ENCODE peak calls at places on chromosomes 11 and 22, in nine cellular contexts. One of them, this sample, is unnamed.

GRCh38 chr11:104776501-104777170 is 121.6 kb downstream of the CASP12 start:
- DNase-seq in cardiac muscle cell: no peak
- DNase-seq in esophagus muscularis mucosa: no peak
- DNase-seq in transverse colon: no peak
- DNase-seq in IMR-90: peak; percentile 36
- DNase-seq in mucosa of descending colon: no peak
- DNase-seq in SJSA1: no peak
- DNase-seq in adrenal gland: no peak
- DNase-seq in CD4-positive, alpha-beta memory T cell: no peak
- DNase-seq in this sample: no peak

GRCh38 chr11:73308963-73309960 is 1.2 kb downstream of the ARHGEF17 start:
- DNase-seq in esophagus muscularis mucosa: peak; percentile 96
- DNase-seq in SJSA1: peak; percentile 94
- DNase-seq in IMR-90: peak; percentile 96
- DNase-seq in transverse colon: peak; percentile 84
- DNase-seq in cardiac muscle cell: peak; percentile 99
- DNase-seq in mucosa of descending colon: peak; percentile 86
- DNase-seq in CD4-positive, alpha-beta memory T cell: no peak
- DNase-seq in adrenal gland: peak; percentile 74
- DNase-seq in this sample: peak; percentile 94

GRCh38 chr11:134725939-134726639 is 314.0 kb upstream of the B3GAT1 start:
- DNase-seq in CD4-positive, alpha-beta memory T cell: no peak
- DNase-seq in IMR-90: no peak
- DNase-seq in SJSA1: no peak
- DNase-seq in transverse colon: peak; percentile 24
- DNase-seq in adrenal gland: no peak
- DNase-seq in esophagus muscularis mucosa: no peak
- DNase-seq in mucosa of descending colon: peak; percentile 60
- DNase-seq in cardiac muscle cell: no peak
- DNase-seq in this sample: no peak

GRCh38 chr22:31995807-31996206 is 47.3 kb upstream of the SLC5A1 start:
- DNase-seq in SJSA1: no peak
- DNase-seq in CD4-positive, alpha-beta memory T cell: no peak
- DNase-seq in IMR-90: no peak
- DNase-seq in adrenal gland: no peak
- DNase-seq in mucosa of descending colon: no peak
- DNase-seq in cardiac muscle cell: no peak
- DNase-seq in esophagus muscularis mucosa: no peak
- DNase-seq in transverse colon: no peak
- DNase-seq in this sample: no peak

GRCh38 chr22:39283312-39284141 is 35.9 kb downstream of the RPL3 start:
- DNase-seq in cardiac muscle cell: peak; percentile 69
- DNase-seq in adrenal gland: peak; percentile 79
- DNase-seq in transverse colon: peak; percentile 25
- DNase-seq in mucosa of descending colon: no peak
- DNase-seq in IMR-90: peak; percentile 26
- DNase-seq in CD4-positive, alpha-beta memory T cell: no peak
- DNase-seq in esophagus muscularis mucosa: no peak
- DNase-seq in SJSA1: peak; percentile 80
- DNase-seq in this sample: peak; percentile 80

GRCh38 chr22:26888887-26889286 is 231.5 kb downstream of the MIAT start:
- DNase-seq in IMR-90: peak; percentile 5
- DNase-seq in SJSA1: no peak
- DNase-seq in esophagus muscularis mucosa: no peak
- DNase-seq in mucosa of descending colon: no peak
- DNase-seq in adrenal gland: no peak
- DNase-seq in cardiac muscle cell: no peak
- DNase-seq in transverse colon: no peak
- DNase-seq in CD4-positive, alpha-beta memory T cell: no peak
- DNase-seq in this sample: no peak

GRCh38 chr11:126336646-126337045 is 18.8 kb upstream of the ST3GAL4 start:
- DNase-seq in CD4-positive, alpha-beta memory T cell: no peak
- DNase-seq in adrenal gland: no peak
- DNase-seq in transverse colon: no peak
- DNase-seq in esophagus muscularis mucosa: no peak
- DNase-seq in IMR-90: no peak
- DNase-seq in SJSA1: no peak
- DNase-seq in cardiac muscle cell: peak; percentile 64
- DNase-seq in mucosa of descending colon: no peak
- DNase-seq in this sample: no peak

GRCh38 chr22:33579448-33580093 is 340.7 kb downstream of the LARGE1 start:
- DNase-seq in esophagus muscularis mucosa: no peak
- DNase-seq in adrenal gland: peak; percentile 82
- DNase-seq in SJSA1: peak; percentile 64
- DNase-seq in IMR-90: peak; percentile 38
- DNase-seq in mucosa of descending colon: peak; percentile 52
- DNase-seq in CD4-positive, alpha-beta memory T cell: no peak
- DNase-seq in transverse colon: peak; percentile 69
- DNase-seq in cardiac muscle cell: peak; percentile 53
- DNase-seq in this sample: peak; percentile 73

GRCh38 chr11:56968524-56968923 is 20.2 kb upstream of the OR5AK2 start:
- DNase-seq in esophagus muscularis mucosa: no peak
- DNase-seq in transverse colon: no peak
- DNase-seq in IMR-90: no peak
- DNase-seq in CD4-positive, alpha-beta memory T cell: no peak
- DNase-seq in adrenal gland: no peak
- DNase-seq in cardiac muscle cell: no peak
- DNase-seq in SJSA1: no peak
- DNase-seq in mucosa of descending colon: peak; percentile 21
- DNase-seq in this sample: no peak

GRCh38 chr11:16989554-16989953 is 24.7 kb downstream of the PLEKHA7 start:
- DNase-seq in transverse colon: no peak
- DNase-seq in adrenal gland: no peak
- DNase-seq in cardiac muscle cell: no peak
- DNase-seq in CD4-positive, alpha-beta memory T cell: no peak
- DNase-seq in esophagus muscularis mucosa: no peak
- DNase-seq in SJSA1: no peak
- DNase-seq in mucosa of descending colon: no peak
- DNase-seq in IMR-90: no peak
- DNase-seq in this sample: no peak

GRCh38 chr11:124915541-124916369 is 3.3 kb upstream of the HEPN1 start:
- DNase-seq in esophagus muscularis mucosa: no peak
- DNase-seq in CD4-positive, alpha-beta memory T cell: no peak
- DNase-seq in mucosa of descending colon: no peak
- DNase-seq in transverse colon: no peak
- DNase-seq in IMR-90: peak; percentile 80
- DNase-seq in adrenal gland: no peak
- DNase-seq in cardiac muscle cell: peak; percentile 25
- DNase-seq in SJSA1: no peak
- DNase-seq in this sample: no peak

GRCh38 chr11:83272627-83273026 is 13.5 kb downstream of the CCDC90B start:
- DNase-seq in esophagus muscularis mucosa: no peak
- DNase-seq in IMR-90: peak; percentile 82
- DNase-seq in mucosa of descending colon: no peak
- DNase-seq in cardiac muscle cell: peak; percentile 34
- DNase-seq in CD4-positive, alpha-beta memory T cell: no peak
- DNase-seq in adrenal gland: no peak
- DNase-seq in SJSA1: no peak
- DNase-seq in transverse colon: no peak
- DNase-seq in this sample: no peak

GRCh38 chr11:112635338-112635737 is 325.9 kb upstream of the NCAM1 start:
- DNase-seq in SJSA1: no peak
- DNase-seq in adrenal gland: no peak
- DNase-seq in CD4-positive, alpha-beta memory T cell: no peak
- DNase-seq in esophagus muscularis mucosa: no peak
- DNase-seq in cardiac muscle cell: no peak
- DNase-seq in transverse colon: no peak
- DNase-seq in IMR-90: no peak
- DNase-seq in mucosa of descending colon: no peak
- DNase-seq in this sample: no peak

GRCh38 chr22:37503850-37504249 is 15.4 kb downstream of the CARD10 start:
- DNase-seq in IMR-90: no peak
- DNase-seq in mucosa of descending colon: peak; percentile 72
- DNase-seq in adrenal gland: peak; percentile 93
- DNase-seq in SJSA1: no peak
- DNase-seq in esophagus muscularis mucosa: no peak
- DNase-seq in cardiac muscle cell: no peak
- DNase-seq in transverse colon: peak; percentile 73
- DNase-seq in CD4-positive, alpha-beta memory T cell: no peak
- DNase-seq in this sample: no peak

GRCh38 chr11:122038543-122038942 is 77.5 kb downstream of the BLID start:
- DNase-seq in esophagus muscularis mucosa: no peak
- DNase-seq in mucosa of descending colon: no peak
- DNase-seq in SJSA1: peak; percentile 41
- DNase-seq in cardiac muscle cell: peak; percentile 80
- DNase-seq in adrenal gland: no peak
- DNase-seq in IMR-90: peak; percentile 93
- DNase-seq in transverse colon: no peak
- DNase-seq in CD4-positive, alpha-beta memory T cell: no peak
- DNase-seq in this sample: no peak

GRCh38 chr11:78022397-78023396 is at the start of gene KCTD14:
- DNase-seq in CD4-positive, alpha-beta memory T cell: no peak
- DNase-seq in SJSA1: peak; percentile 51
- DNase-seq in transverse colon: peak; percentile 69
- DNase-seq in IMR-90: no peak
- DNase-seq in esophagus muscularis mucosa: no peak
- DNase-seq in cardiac muscle cell: peak; percentile 35
- DNase-seq in adrenal gland: peak; percentile 67
- DNase-seq in mucosa of descending colon: peak; percentile 77
- DNase-seq in this sample: no peak

GRCh38 chr11:39461065-39461464 is 1998.4 kb downstream of the LRRC4C start:
- DNase-seq in esophagus muscularis mucosa: no peak
- DNase-seq in adrenal gland: no peak
- DNase-seq in CD4-positive, alpha-beta memory T cell: no peak
- DNase-seq in mucosa of descending colon: no peak
- DNase-seq in IMR-90: no peak
- DNase-seq in transverse colon: no peak
- DNase-seq in cardiac muscle cell: no peak
- DNase-seq in SJSA1: no peak
- DNase-seq in this sample: no peak

GRCh38 chr22:42132457-42132856 is 1.8 kb upstream of the CYP2D6 start:
- DNase-seq in IMR-90: no peak
- DNase-seq in esophagus muscularis mucosa: no peak
- DNase-seq in adrenal gland: no peak
- DNase-seq in mucosa of descending colon: peak; percentile 22
- DNase-seq in transverse colon: no peak
- DNase-seq in cardiac muscle cell: no peak
- DNase-seq in CD4-positive, alpha-beta memory T cell: no peak
- DNase-seq in SJSA1: no peak
- DNase-seq in this sample: no peak

GRCh38 chr11:45677811-45678515 is 12.5 kb upstream of the CHST1 start:
- DNase-seq in esophagus muscularis mucosa: no peak
- DNase-seq in IMR-90: no peak
- DNase-seq in cardiac muscle cell: no peak
- DNase-seq in adrenal gland: no peak
- DNase-seq in CD4-positive, alpha-beta memory T cell: no peak
- DNase-seq in SJSA1: no peak
- DNase-seq in transverse colon: no peak
- DNase-seq in mucosa of descending colon: no peak
- DNase-seq in this sample: no peak

GRCh38 chr11:32422545-32422944 is 12.8 kb downstream of the WT1 start:
- DNase-seq in adrenal gland: no peak
- DNase-seq in SJSA1: no peak
- DNase-seq in mucosa of descending colon: no peak
- DNase-seq in CD4-positive, alpha-beta memory T cell: no peak
- DNase-seq in cardiac muscle cell: no peak
- DNase-seq in transverse colon: no peak
- DNase-seq in IMR-90: no peak
- DNase-seq in esophagus muscularis mucosa: no peak
- DNase-seq in this sample: no peak
- H3K4me1 ChIP-seq in adrenal gland: no peaks in the 10 kb centered on the region
- H3K4me1 ChIP-seq in SJSA1: no peaks in the 10 kb centered on the region
- H3K4me1 ChIP-seq in mucosa of descending colon: peaks cover 4% of the 10 kb centered on the region
- H3K4me1 ChIP-seq in CD4-positive, alpha-beta memory T cell: peaks cover 38% of the 10 kb centered on the region
- H3K4me1 ChIP-seq in cardiac muscle cell: peaks cover 14% of the 10 kb centered on the region
- H3K4me1 ChIP-seq in transverse colon: no peaks in the 10 kb centered on the region
- H3K4me1 ChIP-seq in IMR-90: no peaks in the 10 kb centered on the region
- H3K4me1 ChIP-seq in esophagus muscularis mucosa: peaks cover 22% of the 10 kb centered on the region
- H3K4me1 ChIP-seq in this sample: peaks cover 23% of the 10 kb centered on the region

GRCh38 chr11:2886191-2886894 is 768 bp upstream of the CDKN1C start:
- DNase-seq in cardiac muscle cell: peak; percentile 57
- DNase-seq in adrenal gland: peak; percentile 55
- DNase-seq in IMR-90: no peak
- DNase-seq in SJSA1: no peak
- DNase-seq in transverse colon: no peak
- DNase-seq in mucosa of descending colon: peak; percentile 65
- DNase-seq in esophagus muscularis mucosa: no peak
- DNase-seq in CD4-positive, alpha-beta memory T cell: no peak
- DNase-seq in this sample: no peak
- H3K4me3 ChIP-seq in cardiac muscle cell: peak overlapping the region; percentile 13
- H3K4me3 ChIP-seq in adrenal gland: peak overlapping the region; percentile 96
- H3K4me3 ChIP-seq in IMR-90: peak overlapping the region; percentile 29
- H3K4me3 ChIP-seq in SJSA1: no peak overlapping the region
- H3K4me3 ChIP-seq in transverse colon: peak overlapping the region; percentile 31
- H3K4me3 ChIP-seq in mucosa of descending colon: no peak overlapping the region
- H3K4me3 ChIP-seq in esophagus muscularis mucosa: peak overlapping the region; percentile 97
- H3K4me3 ChIP-seq in CD4-positive, alpha-beta memory T cell: no peak overlapping the region
- H3K4me3 ChIP-seq in this sample: peak overlapping the region; percentile 33

GRCh38 chr22:43234299-43234988 is 47.5 kb upstream of the TTLL12 start:
- DNase-seq in adrenal gland: no peak
- DNase-seq in IMR-90: no peak
- DNase-seq in transverse colon: no peak
- DNase-seq in SJSA1: no peak
- DNase-seq in mucosa of descending colon: no peak
- DNase-seq in cardiac muscle cell: no peak
- DNase-seq in esophagus muscularis mucosa: no peak
- DNase-seq in CD4-positive, alpha-beta memory T cell: no peak
- DNase-seq in this sample: no peak

GRCh38 chr22:43238526-43239006 is 51.6 kb upstream of the TTLL12 start:
- DNase-seq in cardiac muscle cell: no peak
- DNase-seq in esophagus muscularis mucosa: no peak
- DNase-seq in SJSA1: no peak
- DNase-seq in IMR-90: no peak
- DNase-seq in adrenal gland: no peak
- DNase-seq in CD4-positive, alpha-beta memory T cell: no peak
- DNase-seq in mucosa of descending colon: no peak
- DNase-seq in transverse colon: no peak
- DNase-seq in this sample: no peak

GRCh38 chr22:43235445-43236400 is 48.8 kb upstream of the TTLL12 start:
- DNase-seq in cardiac muscle cell: no peak
- DNase-seq in SJSA1: no peak
- DNase-seq in mucosa of descending colon: no peak
- DNase-seq in transverse colon: no peak
- DNase-seq in CD4-positive, alpha-beta memory T cell: no peak
- DNase-seq in IMR-90: no peak
- DNase-seq in adrenal gland: no peak
- DNase-seq in esophagus muscularis mucosa: no peak
- DNase-seq in this sample: no peak

GRCh38 chr22:43237280-43237679 is 50.3 kb upstream of the TTLL12 start:
- DNase-seq in transverse colon: no peak
- DNase-seq in SJSA1: no peak
- DNase-seq in esophagus muscularis mucosa: no peak
- DNase-seq in IMR-90: no peak
- DNase-seq in adrenal gland: peak; percentile 89
- DNase-seq in cardiac muscle cell: no peak
- DNase-seq in CD4-positive, alpha-beta memory T cell: no peak
- DNase-seq in mucosa of descending colon: no peak
- DNase-seq in this sample: no peak

GRCh38 chr22:43236401-43237166 is 49.6 kb upstream of the TTLL12 start:
- DNase-seq in esophagus muscularis mucosa: no peak
- DNase-seq in cardiac muscle cell: no peak
- DNase-seq in adrenal gland: peak; percentile 94
- DNase-seq in SJSA1: no peak
- DNase-seq in IMR-90: no peak
- DNase-seq in transverse colon: no peak
- DNase-seq in CD4-positive, alpha-beta memory T cell: no peak
- DNase-seq in mucosa of descending colon: no peak
- DNase-seq in this sample: no peak
- H3K4me1 ChIP-seq in esophagus muscularis mucosa: peaks cover 14% of the 10 kb centered on the region
- H3K4me1 ChIP-seq in cardiac muscle cell: peaks cover 27% of the 10 kb centered on the region
- H3K4me1 ChIP-seq in adrenal gland: peaks cover 27% of the 10 kb centered on the region
- H3K4me1 ChIP-seq in SJSA1: no peaks in the 10 kb centered on the region
- H3K4me1 ChIP-seq in IMR-90: no peaks in the 10 kb centered on the region
- H3K4me1 ChIP-seq in transverse colon: no peaks in the 10 kb centered on the region
- H3K4me1 ChIP-seq in CD4-positive, alpha-beta memory T cell: no peaks in the 10 kb centered on the region
- H3K4me1 ChIP-seq in mucosa of descending colon: no peaks in the 10 kb centered on the region
- H3K4me1 ChIP-seq in this sample: peaks cover 42% of the 10 kb centered on the region

GRCh38 chr11:3955299-3955665 is 99.8 kb downstream of the STIM1 start:
- DNase-seq in adrenal gland: no peak
- DNase-seq in transverse colon: no peak
- DNase-seq in esophagus muscularis mucosa: no peak
- DNase-seq in IMR-90: no peak
- DNase-seq in mucosa of descending colon: no peak
- DNase-seq in cardiac muscle cell: no peak
- DNase-seq in SJSA1: no peak
- DNase-seq in CD4-positive, alpha-beta memory T cell: no peak
- DNase-seq in this sample: no peak
- H3K4me3 ChIP-seq in adrenal gland: no peak overlapping the region
- H3K4me3 ChIP-seq in transverse colon: no peak overlapping the region
- H3K4me3 ChIP-seq in esophagus muscularis mucosa: no peak overlapping the region
- H3K4me3 ChIP-seq in IMR-90: no peak overlapping the region
- H3K4me3 ChIP-seq in mucosa of descending colon: no peak overlapping the region
- H3K4me3 ChIP-seq in cardiac muscle cell: no peak overlapping the region
- H3K4me3 ChIP-seq in SJSA1: no peak overlapping the region
- H3K4me3 ChIP-seq in CD4-positive, alpha-beta memory T cell: no peak overlapping the region
- H3K4me3 ChIP-seq in this sample: no peak overlapping the region

This sample was measured in right atrium auricular region.